ENCODE peak calls at places on chromosome 10, in five cellular contexts. E, R, P, L and N are unnamed samples.

GRCh38 chr10:130466271-130466997 is 330.2 kb downstream of the GLRX3 start:
- DNase-seq in E (no peak), R (no peak), P (no peak), L (no peak), N (no peak)

GRCh38 chr10:77805676-77806075 is 120.9 kb downstream of the DLG5 start:
- DNase-seq in E (no peak), R (no peak), P (no peak), L (no peak), N (no peak)

GRCh38 chr10:46092523-46093195 is 46.6 kb upstream of the MSMB start:
- DNase-seq in E (no peak), R (no peak), P (no peak), L (no peak), N (no peak)

GRCh38 chr10:63976538-63976937 is 455.3 kb downstream of the REEP3 start:
- DNase-seq in E (peak), R (peak), P (no peak), L (peak), N (no peak)

GRCh38 chr10:93030409-93030808 is 30.2 kb upstream of the CYP26C1 start:
- DNase-seq in E (peak), R (peak), P (no peak), L (no peak), N (no peak)

GRCh38 chr10:93068411-93069244 is 5.1 kb upstream of the CYP26A1 start:
- DNase-seq in E (no peak), R (no peak), P (no peak), L (no peak), N (peak)

GRCh38 chr10:74502963-74503608 is 323.3 kb upstream of the KAT6B start:
- DNase-seq in E (no peak), R (peak), P (peak), L (no peak), N (no peak)

GRCh38 chr10:100685331-100685730 is 60.1 kb upstream of the PAX2 start:
- DNase-seq in E (no peak), R (no peak), P (no peak), L (no peak), N (no peak)

GRCh38 chr10:72186633-72187330 is 29.0 kb upstream of the ANAPC16 start:
- DNase-seq in E (no peak), R (no peak), P (no peak), L (no peak), N (no peak)

GRCh38 chr10:51400354-51401096 is 298.9 kb downstream of the CSTF2T start:
- DNase-seq in E (no peak), R (no peak), P (no peak), L (no peak), N (no peak)

GRCh38 chr10:122878799-122879338 is 512 bp downstream of the FAM24B start:
- DNase-seq in E (peak), R (peak), P (no peak), L (no peak), N (no peak)

GRCh38 chr10:125333769-125334168 is 173.4 kb upstream of the CTBP2 start:
- DNase-seq in E (no peak), R (no peak), P (no peak), L (no peak), N (no peak)

GRCh38 chr10:59181668-59182067 is 5.2 kb downstream of the PHYHIPL start:
- DNase-seq in E (peak), R (peak), P (peak), L (no peak), N (no peak)

GRCh38 chr10:80281784-80282505 is 7.5 kb downstream of the MAT1A start:
- DNase-seq in E (no peak), R (peak), P (no peak), L (peak), N (no peak)

GRCh38 chr10:55820478-55820877 is 540.6 kb downstream of the ZWINT start:
- DNase-seq in E (no peak), R (no peak), P (no peak), L (no peak), N (no peak)

GRCh38 chr10:124063736-124064135 is 29.7 kb downstream of the CHST15 start:
- DNase-seq in E (peak), R (peak), P (no peak), L (no peak), N (no peak)

GRCh38 chr10:133405272-133405671 is 11.3 kb downstream of the MTG1 start:
- DNase-seq in E (no peak), R (no peak), P (no peak), L (no peak), N (no peak)

GRCh38 chr10:131279516-131279915 is 32.0 kb downstream of the TCERG1L start:
- DNase-seq in E (no peak), R (no peak), P (no peak), L (no peak), N (no peak)

GRCh38 chr10:128077155-128077875 is 48.9 kb downstream of the MKI67 start:
- DNase-seq in E (no peak), R (no peak), P (no peak), L (no peak), N (no peak)

GRCh38 chr10:70964281-70964680 is 75.9 kb upstream of the PCBD1 start:
- DNase-seq in E (no peak), R (no peak), P (no peak), L (no peak), N (no peak)

GRCh38 chr10:113648478-113648877 is 15.4 kb downstream of the NRAP start:
- DNase-seq in E (no peak), R (no peak), P (no peak), L (no peak), N (no peak)

GRCh38 chr10:28186887-28187578 is 115.8 kb downstream of the MPP7 start:
- DNase-seq in E (no peak), R (no peak), P (no peak), L (no peak), N (no peak)

GRCh38 chr10:28939352-28940157 is 262.2 kb downstream of the BAMBI start:
- DNase-seq in E (peak), R (peak), P (no peak), L (peak), N (peak)

GRCh38 chr10:11373626-11374310 is 237.7 kb downstream of the USP6NL start:
- DNase-seq in E (no peak), R (no peak), P (no peak), L (no peak), N (no peak)

GRCh38 chr10:89085153-89085552 is 94.6 kb downstream of the FAS start:
- DNase-seq in E (no peak), R (no peak), P (no peak), L (no peak), N (no peak)

GRCh38 chr10:128418819-128419218 is 292.6 kb upstream of the MKI67 start:
- DNase-seq in E (no peak), R (no peak), P (no peak), L (no peak), N (no peak)

GRCh38 chr10:122199070-122199469 is 72.0 kb upstream of the BTBD16 start:
- DNase-seq in E (no peak), R (no peak), P (no peak), L (no peak), N (no peak)

GRCh38 chr10:111384556-111384955 is 307.7 kb downstream of the ADRA2A start:
- DNase-seq in E (no peak), R (no peak), P (no peak), L (no peak), N (no peak)

GRCh38 chr10:122243560-122243959 is 27.5 kb upstream of the BTBD16 start:
- DNase-seq in E (no peak), R (no peak), P (no peak), L (no peak), N (no peak)

GRCh38 chr10:62584216-62584615 is 210.0 kb downstream of the ZNF365 start:
- DNase-seq in E (no peak), R (no peak), P (no peak), L (no peak), N (no peak)
- TF ChIP-seq HDAC2 in E (no peak), R (no peak), P (no peak), L (no peak), N (no peak)

GRCh38 chr10:107813396-107813795 is 648.9 kb upstream of the SORCS1 start:
- DNase-seq in E (no peak), R (no peak), P (no peak), L (no peak), N (no peak)
- TF ChIP-seq HDAC2 in E (no peak), R (no peak), P (no peak), L (no peak), N (no peak)

GRCh38 chr10:23493711-23494110 is 54.8 kb downstream of the OTUD1 start:
- DNase-seq in E (no peak), R (no peak), P (no peak), L (no peak), N (no peak)

GRCh38 chr10:23499317-23499716 is 60.4 kb downstream of the OTUD1 start:
- DNase-seq in E (no peak), R (no peak), P (no peak), L (no peak), N (no peak)

DNA sequence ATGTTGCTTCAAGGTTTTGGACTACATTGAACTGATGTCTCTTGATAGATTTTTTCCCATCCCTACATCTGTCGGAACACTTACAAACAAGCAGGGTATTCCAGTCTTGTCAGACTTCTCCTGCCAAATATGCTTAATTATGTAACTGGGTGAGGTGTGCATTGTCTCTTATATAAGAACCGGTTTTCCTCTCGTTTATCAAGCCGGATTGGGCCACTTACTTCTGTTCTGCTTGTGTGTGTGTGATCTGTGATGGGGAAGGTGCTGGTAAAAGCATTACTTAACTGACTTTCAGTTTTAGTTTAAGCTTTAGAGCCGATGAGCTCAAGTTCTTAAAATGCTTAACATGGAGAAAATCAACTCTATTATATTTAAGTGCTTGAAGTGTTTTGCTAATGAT is 57.9 kb downstream of the OTUD1 start:
- DNase-seq in E (no peak), R (no peak), P (no peak), L (no peak), N (no peak)
- TF ChIP-seq HDAC2 in E (no peak), R (no peak), P (no peak), L (no peak), N (no peak)

DNA sequence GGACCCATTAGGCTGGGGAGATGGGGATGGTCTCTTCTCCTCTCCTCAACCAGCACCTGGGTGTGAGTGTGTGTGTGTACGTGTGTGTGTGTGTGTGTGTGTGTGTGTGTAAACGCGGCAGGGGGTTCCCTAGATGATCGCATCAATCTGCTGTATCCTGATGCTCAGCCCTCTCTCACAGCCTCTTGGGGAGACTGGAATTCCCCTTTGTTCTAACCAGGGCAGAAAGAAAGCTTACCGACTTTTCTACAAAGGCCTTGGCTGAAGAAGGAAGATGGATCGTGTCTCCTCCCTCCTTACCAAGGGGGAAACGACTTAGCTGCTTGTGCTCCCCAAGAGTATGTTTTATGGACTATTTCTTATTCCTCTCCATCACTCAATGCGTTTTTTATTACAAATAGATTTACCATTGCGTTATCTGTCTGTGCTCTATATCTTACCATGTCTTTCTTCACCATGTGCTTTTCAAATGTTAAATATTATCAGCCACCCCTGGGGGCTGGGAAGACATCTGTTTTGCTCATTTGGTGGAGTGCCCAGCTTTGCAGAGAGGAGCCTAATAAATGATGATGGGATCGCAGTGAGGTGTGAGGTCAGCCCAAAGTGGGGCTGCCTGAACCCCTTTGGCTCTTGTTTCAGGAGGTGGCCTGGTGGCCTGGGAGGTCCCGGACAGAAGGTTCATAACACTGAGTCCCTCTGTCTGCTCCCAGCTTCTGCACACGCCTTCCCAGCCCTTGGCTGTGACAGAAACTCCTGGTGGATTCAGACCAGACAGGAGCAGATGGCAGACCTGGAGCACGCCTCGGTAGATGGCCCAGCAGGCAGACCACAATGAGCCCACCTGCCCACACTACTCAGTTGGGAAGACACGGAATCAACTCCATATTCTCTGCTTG is 262.0 kb downstream of the PRPF18 start:
- DNase-seq in E (no peak), R (no peak), P (no peak), L (no peak), N (no peak)
- TF ChIP-seq HDAC2 in E (no peak), R (no peak), P (no peak), L (no peak), N (no peak)

GRCh38 chr10:73414230-73414981 is 548 bp upstream of the ANXA7 start:
- DNase-seq in E (no peak), R (no peak), P (no peak), L (peak), N (no peak)
- TF ChIP-seq HDAC2 in E (no peak), R (no peak), P (no peak), L (no peak), N (no peak)

GRCh38 chr10:101961591-101962498 is 94.1 kb downstream of the ARMH3 start:
- DNase-seq in E (no peak), R (no peak), P (no peak), L (no peak), N (no peak)

GRCh38 chr10:101967713-101968112 is 88.3 kb downstream of the ARMH3 start:
- DNase-seq in E (no peak), R (no peak), P (no peak), L (no peak), N (no peak)

GRCh38 chr10:101967119-101967518 is 88.9 kb downstream of the ARMH3 start:
- DNase-seq in E (no peak), R (no peak), P (no peak), L (no peak), N (no peak)

GRCh38 chr10:101968286-101968685 is 87.7 kb downstream of the ARMH3 start:
- DNase-seq in E (no peak), R (no peak), P (no peak), L (no peak), N (no peak)

GRCh38 chr10:101965075-101965765 is 90.8 kb downstream of the ARMH3 start:
- DNase-seq in E (no peak), R (peak), P (no peak), L (no peak), N (no peak)
- TF ChIP-seq HDAC2 in E (no peak), R (no peak), P (no peak), L (no peak), N (no peak)